ENCODE peak calls at places on chromosomes 5 and 9, in four cellular contexts. E is NCI-H510A treated with DMSO at 0.1 percent for 48 hours; V is stimulated activated CD4-positive, alpha-beta T cell treated with anti-CD3 and anti-CD28 coated beads, Interleukin-1b, Interleukin-23, amount 100 ng/mL, for 4 hours; N is WERI-Rb-1. S is an unnamed sample.

GRCh38 chr9:129080312-129080607 is 651 bp upstream of the DOLPP1 start:
- DNase-seq in E (no peak), V (no peak), N (no peak), S (no peak)

GRCh38 chr5:172505840-172506638 is 51.7 kb upstream of the SH3PXD2B start:
- DNase-seq in E (no peak), V (no peak), N (peak), S (no peak)

GRCh38 chr5:7869474-7870136 is 657 bp downstream of the MTRR start:
- DNase-seq in E (no peak), V (no peak), N (no peak), S (no peak)

GRCh38 chr5:67206381-67207328 is 10.1 kb upstream of the CD180 start:
- DNase-seq in E (no peak), V (peak), N (no peak), S (no peak)

GRCh38 chr5:30890377-30890776 is 303.1 kb upstream of the CDH6 start:
- DNase-seq in E (no peak), V (no peak), N (no peak), S (no peak)

GRCh38 chr5:132353593-132353992 is 15.9 kb upstream of the SLC22A5 start:
- DNase-seq in E (no peak), V (no peak), N (no peak), S (no peak)

GRCh38 chr5:37715957-37716356 is 123.9 kb downstream of the GDNF start:
- DNase-seq in E (no peak), V (no peak), N (no peak), S (no peak)

GRCh38 chr9:100186356-100186755 is 87.3 kb downstream of the INVS start:
- DNase-seq in E (no peak), V (no peak), N (no peak), S (no peak)

GRCh38 chr9:92393686-92394085 is 10.7 kb downstream of the OGN start:
- DNase-seq in E (no peak), V (no peak), N (no peak), S (no peak)

GRCh38 chr9:124358617-124359016 is 56.6 kb downstream of the PSMB7 start:
- DNase-seq in E (no peak), V (no peak), N (no peak), S (no peak)

GRCh38 chr5:176174345-176175025 is 63.7 kb upstream of the SIMC1 start:
- DNase-seq in E (no peak), V (no peak), N (no peak), S (no peak)

GRCh38 chr5:60177596-60177995 is 284.1 kb upstream of the PDE4D start:
- DNase-seq in E (no peak), V (no peak), N (no peak), S (no peak)

GRCh38 chr5:56337715-56338319 is 104.7 kb upstream of the ANKRD55 start:
- DNase-seq in E (no peak), V (no peak), N (no peak), S (no peak)

GRCh38 chr5:135559342-135559741 is 19.4 kb downstream of the CXCL14 start:
- DNase-seq in E (no peak), V (no peak), N (no peak), S (peak)

GRCh38 chr5:147507480-147508126 is 2.3 kb downstream of the DPYSL3 start:
- DNase-seq in E (no peak), V (no peak), N (no peak), S (no peak)

GRCh38 chr9:16505159-16505558 is 365.3 kb downstream of the BNC2 start:
- DNase-seq in E (no peak), V (no peak), N (no peak), S (no peak)

GRCh38 chr5:14266686-14267085 is 123.5 kb downstream of the TRIO start:
- DNase-seq in E (no peak), V (no peak), N (no peak), S (no peak)

GRCh38 chr5:146894763-146895521 is 16.4 kb upstream of the PPP2R2B start:
- DNase-seq in E (no peak), V (no peak), N (no peak), S (no peak)

GRCh38 chr9:93022721-93023520 is 35.6 kb upstream of the SUSD3 start:
- DNase-seq in E (no peak), V (no peak), N (no peak), S (no peak)

GRCh38 chr5:52989025-52989780 is at the start of gene ITGA2:
- DNase-seq in E (peak), V (no peak), N (peak), S (peak)

GRCh38 chr9:114060711-114061110 is 17.4 kb downstream of the AMBP start:
- DNase-seq in E (no peak), V (no peak), N (no peak), S (no peak)

GRCh38 chr5:137754961-137755762 is 999 bp upstream of the HNRNPA0 start:
- DNase-seq in E (peak), V (no peak), N (no peak), S (no peak)

GRCh38 chr5:137629646-137630045 is 106.2 kb downstream of the KLHL3 start:
- DNase-seq in E (peak), V (peak), N (no peak), S (peak)

S was measured in SK-N-DZ.